ENCODE peak calls at places on chromosomes 1 and 21, in seven cellular contexts. One of them, this sample, is unnamed.
A peak's percentile ranks its signal among the peaks of the same experiment; 100 is the strongest.

GRCh38 chr21:33127154-33127893 is 57.4 kb downstream of the OLIG1 start:
- DNase-seq in WERI-Rb-1: peak; percentile 93
- DNase-seq in HTR-8/SVneo: peak; percentile 80
- DNase-seq in Right ventricle myocardium superior: peak; percentile 69
- DNase-seq in activated naive CD8-positive, alpha-beta T cell treated with anti-CD3 and anti-CD28 coated beads, Interleukin-2, amount 10 ng/mL, durations not matched to agents 7 days and 5 days: peak; percentile 71
- DNase-seq in EH: peak; percentile 70
- DNase-seq in activated T-helper 1 cell treated with anti-CD3 and anti-CD28 coated beads, Interleukin-2, amount 50 U/mL, for 16 hours: peak; percentile 3
- DNase-seq in this sample: peak; percentile 23

GRCh38 chr21:36150192-36150711 is 6.4 kb upstream of the DOP1B start:
- DNase-seq in WERI-Rb-1: no peak
- DNase-seq in HTR-8/SVneo: no peak
- DNase-seq in Right ventricle myocardium superior: peak; percentile 64
- DNase-seq in activated naive CD8-positive, alpha-beta T cell treated with anti-CD3 and anti-CD28 coated beads, Interleukin-2, amount 10 ng/mL, durations not matched to agents 7 days and 5 days: no peak
- DNase-seq in EH: peak; percentile 75
- DNase-seq in activated T-helper 1 cell treated with anti-CD3 and anti-CD28 coated beads, Interleukin-2, amount 50 U/mL, for 16 hours: no peak
- DNase-seq in this sample: no peak

GRCh38 chr21:45670731-45671130 is 27.2 kb downstream of the PCBP3 start:
- DNase-seq in WERI-Rb-1: no peak
- DNase-seq in HTR-8/SVneo: no peak
- DNase-seq in Right ventricle myocardium superior: no peak
- DNase-seq in activated naive CD8-positive, alpha-beta T cell treated with anti-CD3 and anti-CD28 coated beads, Interleukin-2, amount 10 ng/mL, durations not matched to agents 7 days and 5 days: no peak
- DNase-seq in EH: no peak
- DNase-seq in activated T-helper 1 cell treated with anti-CD3 and anti-CD28 coated beads, Interleukin-2, amount 50 U/mL, for 16 hours: no peak
- DNase-seq in this sample: no peak

GRCh38 chr1:2199042-2199810 is 4.7 kb upstream of the FAAP20 start:
- DNase-seq in WERI-Rb-1: peak; percentile 81
- DNase-seq in HTR-8/SVneo: peak; percentile 31
- DNase-seq in Right ventricle myocardium superior: peak; percentile 94
- DNase-seq in activated naive CD8-positive, alpha-beta T cell treated with anti-CD3 and anti-CD28 coated beads, Interleukin-2, amount 10 ng/mL, durations not matched to agents 7 days and 5 days: peak; percentile 81
- DNase-seq in EH: peak; percentile 95
- DNase-seq in activated T-helper 1 cell treated with anti-CD3 and anti-CD28 coated beads, Interleukin-2, amount 50 U/mL, for 16 hours: peak; percentile 66
- DNase-seq in this sample: peak; percentile 58

GRCh38 chr1:154351363-154352068 is 26.2 kb downstream of the ATP8B2 start:
- DNase-seq in WERI-Rb-1: no peak
- DNase-seq in HTR-8/SVneo: no peak
- DNase-seq in Right ventricle myocardium superior: no peak
- DNase-seq in activated naive CD8-positive, alpha-beta T cell treated with anti-CD3 and anti-CD28 coated beads, Interleukin-2, amount 10 ng/mL, durations not matched to agents 7 days and 5 days: no peak
- DNase-seq in EH: no peak
- DNase-seq in activated T-helper 1 cell treated with anti-CD3 and anti-CD28 coated beads, Interleukin-2, amount 50 U/mL, for 16 hours: no peak
- DNase-seq in this sample: no peak

GRCh38 chr1:42815938-42816599 is 853 bp upstream of the ERMAP start:
- DNase-seq in WERI-Rb-1: no peak
- DNase-seq in HTR-8/SVneo: no peak
- DNase-seq in Right ventricle myocardium superior: no peak
- DNase-seq in activated naive CD8-positive, alpha-beta T cell treated with anti-CD3 and anti-CD28 coated beads, Interleukin-2, amount 10 ng/mL, durations not matched to agents 7 days and 5 days: peak; percentile 38
- DNase-seq in EH: peak; percentile 33
- DNase-seq in activated T-helper 1 cell treated with anti-CD3 and anti-CD28 coated beads, Interleukin-2, amount 50 U/mL, for 16 hours: no peak
- DNase-seq in this sample: no peak

GRCh38 chr1:84541679-84542078 is 32.6 kb downstream of the CTBS start:
- DNase-seq in WERI-Rb-1: no peak
- DNase-seq in HTR-8/SVneo: no peak
- DNase-seq in Right ventricle myocardium superior: no peak
- DNase-seq in activated naive CD8-positive, alpha-beta T cell treated with anti-CD3 and anti-CD28 coated beads, Interleukin-2, amount 10 ng/mL, durations not matched to agents 7 days and 5 days: no peak
- DNase-seq in EH: no peak
- DNase-seq in activated T-helper 1 cell treated with anti-CD3 and anti-CD28 coated beads, Interleukin-2, amount 50 U/mL, for 16 hours: no peak
- DNase-seq in this sample: no peak

GRCh38 chr21:32203877-32204480 is 74.9 kb downstream of the MIS18A start:
- DNase-seq in WERI-Rb-1: no peak
- DNase-seq in HTR-8/SVneo: no peak
- DNase-seq in Right ventricle myocardium superior: no peak
- DNase-seq in activated naive CD8-positive, alpha-beta T cell treated with anti-CD3 and anti-CD28 coated beads, Interleukin-2, amount 10 ng/mL, durations not matched to agents 7 days and 5 days: no peak
- DNase-seq in EH: no peak
- DNase-seq in activated T-helper 1 cell treated with anti-CD3 and anti-CD28 coated beads, Interleukin-2, amount 50 U/mL, for 16 hours: no peak
- DNase-seq in this sample: no peak

GRCh38 chr1:9294910-9295636 is 2.4 kb downstream of the SPSB1 start:
- DNase-seq in WERI-Rb-1: no peak
- DNase-seq in HTR-8/SVneo: no peak
- DNase-seq in Right ventricle myocardium superior: peak; percentile 64
- DNase-seq in activated naive CD8-positive, alpha-beta T cell treated with anti-CD3 and anti-CD28 coated beads, Interleukin-2, amount 10 ng/mL, durations not matched to agents 7 days and 5 days: no peak
- DNase-seq in EH: peak; percentile 76
- DNase-seq in activated T-helper 1 cell treated with anti-CD3 and anti-CD28 coated beads, Interleukin-2, amount 50 U/mL, for 16 hours: no peak
- DNase-seq in this sample: no peak

GRCh38 chr1:228740543-228740942 is 5.3 kb downstream of the RHOU start:
- DNase-seq in WERI-Rb-1: no peak
- DNase-seq in HTR-8/SVneo: no peak
- DNase-seq in Right ventricle myocardium superior: no peak
- DNase-seq in activated naive CD8-positive, alpha-beta T cell treated with anti-CD3 and anti-CD28 coated beads, Interleukin-2, amount 10 ng/mL, durations not matched to agents 7 days and 5 days: no peak
- DNase-seq in EH: no peak
- DNase-seq in activated T-helper 1 cell treated with anti-CD3 and anti-CD28 coated beads, Interleukin-2, amount 50 U/mL, for 16 hours: no peak
- DNase-seq in this sample: no peak

GRCh38 chr1:111369177-111369576 is 58.4 kb downstream of the OVGP1 start:
- DNase-seq in WERI-Rb-1: no peak
- DNase-seq in HTR-8/SVneo: peak; percentile 1
- DNase-seq in Right ventricle myocardium superior: no peak
- DNase-seq in activated naive CD8-positive, alpha-beta T cell treated with anti-CD3 and anti-CD28 coated beads, Interleukin-2, amount 10 ng/mL, durations not matched to agents 7 days and 5 days: no peak
- DNase-seq in EH: no peak
- DNase-seq in activated T-helper 1 cell treated with anti-CD3 and anti-CD28 coated beads, Interleukin-2, amount 50 U/mL, for 16 hours: no peak
- DNase-seq in this sample: peak; percentile 31

GRCh38 chr1:29498126-29499100 is 262.1 kb downstream of the PTPRU start:
- DNase-seq in WERI-Rb-1: no peak
- DNase-seq in HTR-8/SVneo: no peak
- DNase-seq in Right ventricle myocardium superior: no peak
- DNase-seq in activated naive CD8-positive, alpha-beta T cell treated with anti-CD3 and anti-CD28 coated beads, Interleukin-2, amount 10 ng/mL, durations not matched to agents 7 days and 5 days: no peak
- DNase-seq in EH: peak; percentile 3
- DNase-seq in activated T-helper 1 cell treated with anti-CD3 and anti-CD28 coated beads, Interleukin-2, amount 50 U/mL, for 16 hours: no peak
- DNase-seq in this sample: no peak

GRCh38 chr1:39876136-39876535 is 7.2 kb downstream of the TRIT1 start:
- DNase-seq in WERI-Rb-1: no peak
- DNase-seq in HTR-8/SVneo: no peak
- DNase-seq in Right ventricle myocardium superior: no peak
- DNase-seq in activated naive CD8-positive, alpha-beta T cell treated with anti-CD3 and anti-CD28 coated beads, Interleukin-2, amount 10 ng/mL, durations not matched to agents 7 days and 5 days: no peak
- DNase-seq in EH: no peak
- DNase-seq in activated T-helper 1 cell treated with anti-CD3 and anti-CD28 coated beads, Interleukin-2, amount 50 U/mL, for 16 hours: no peak
- DNase-seq in this sample: no peak

GRCh38 chr1:57485643-57486042 is 61.8 kb upstream of the DAB1 start:
- DNase-seq in WERI-Rb-1: no peak
- DNase-seq in HTR-8/SVneo: peak; percentile 3
- DNase-seq in Right ventricle myocardium superior: no peak
- DNase-seq in activated naive CD8-positive, alpha-beta T cell treated with anti-CD3 and anti-CD28 coated beads, Interleukin-2, amount 10 ng/mL, durations not matched to agents 7 days and 5 days: no peak
- DNase-seq in EH: peak; percentile 87
- DNase-seq in activated T-helper 1 cell treated with anti-CD3 and anti-CD28 coated beads, Interleukin-2, amount 50 U/mL, for 16 hours: no peak
- DNase-seq in this sample: no peak

GRCh38 chr1:226640288-226640687 is 91.7 kb downstream of the STUM start:
- DNase-seq in WERI-Rb-1: no peak
- DNase-seq in HTR-8/SVneo: no peak
- DNase-seq in Right ventricle myocardium superior: peak; percentile 34
- DNase-seq in activated naive CD8-positive, alpha-beta T cell treated with anti-CD3 and anti-CD28 coated beads, Interleukin-2, amount 10 ng/mL, durations not matched to agents 7 days and 5 days: peak; percentile 14
- DNase-seq in EH: no peak
- DNase-seq in activated T-helper 1 cell treated with anti-CD3 and anti-CD28 coated beads, Interleukin-2, amount 50 U/mL, for 16 hours: no peak
- DNase-seq in this sample: no peak

GRCh38 chr1:12480748-12481362 is 137.2 kb downstream of the DHRS3 start:
- DNase-seq in WERI-Rb-1: no peak
- DNase-seq in HTR-8/SVneo: peak; percentile 79
- DNase-seq in Right ventricle myocardium superior: no peak
- DNase-seq in activated naive CD8-positive, alpha-beta T cell treated with anti-CD3 and anti-CD28 coated beads, Interleukin-2, amount 10 ng/mL, durations not matched to agents 7 days and 5 days: peak; percentile 51
- DNase-seq in EH: peak; percentile 95
- DNase-seq in activated T-helper 1 cell treated with anti-CD3 and anti-CD28 coated beads, Interleukin-2, amount 50 U/mL, for 16 hours: no peak
- DNase-seq in this sample: peak; percentile 65

GRCh38 chr21:34367320-34367935 is 3.6 kb downstream of the KCNE2 start:
- DNase-seq in WERI-Rb-1: peak; percentile 69
- DNase-seq in HTR-8/SVneo: peak; percentile 66
- DNase-seq in Right ventricle myocardium superior: no peak
- DNase-seq in activated naive CD8-positive, alpha-beta T cell treated with anti-CD3 and anti-CD28 coated beads, Interleukin-2, amount 10 ng/mL, durations not matched to agents 7 days and 5 days: no peak
- DNase-seq in EH: peak; percentile 93
- DNase-seq in activated T-helper 1 cell treated with anti-CD3 and anti-CD28 coated beads, Interleukin-2, amount 50 U/mL, for 16 hours: no peak
- DNase-seq in this sample: no peak